ENCODE peak calls at places on chromosomes 13 and 19, in eight cellular contexts. Q is NCI-H1092 treated with DMSO at 0.1 percent for 48 hours, D is hippocampal formation, G is heart right ventricle, O is astrocyte, C is SK-N-SH, L is dorsolateral prefrontal cortex, T is RWPE1. J is an unnamed sample.

GRCh38 chr13:65594255-65594654 is 1635.9 kb downstream of the PCDH9 start:
- DNase-seq in C (peak; percentile 10), O (peak; percentile 94), G (no peak), L (no peak), T (no peak), Q (no peak), D (no peak), J (no peak)

GRCh38 chr13:105177265-105177900 is 1358.1 kb downstream of the EFNB2 start:
- DNase-seq in C (no peak), D (peak; percentile 42), Q (no peak), O (no peak), L (no peak), T (no peak), G (no peak), J (no peak)

GRCh38 chr19:19021115-19021514 is 12.2 kb downstream of the SUGP2 start:
- DNase-seq in T (no peak), O (peak; percentile 47), C (no peak), Q (no peak), L (no peak), G (no peak), D (peak; percentile 6), J (no peak)

GRCh38 chr13:26476111-26476743 is 81.3 kb upstream of the WASF3 start:
- DNase-seq in Q (no peak), L (no peak), D (no peak), C (no peak), G (peak; percentile 35), T (no peak), O (peak; percentile 46), J (no peak)

GRCh38 chr19:405138-405965 is 3.6 kb downstream of the C2CD4C start:
- DNase-seq in C (peak; percentile 42), Q (no peak), L (no peak), D (no peak), O (no peak), G (no peak), T (no peak), J (no peak)

GRCh38 chr13:51818771-51819511 is 15.0 kb upstream of the DHRS12 start:
- DNase-seq in T (no peak), D (no peak), L (no peak), G (no peak), C (no peak), O (peak; percentile 24), Q (no peak), J (no peak)

GRCh38 chr13:47437411-47437810 is 540.6 kb upstream of the HTR2A start:
- DNase-seq in T (no peak), G (no peak), Q (no peak), O (peak; percentile 71), D (no peak), L (no peak), C (no peak), J (no peak)

GRCh38 chr13:114123876-114124275 is 8.5 kb downstream of the RASA3 start:
- DNase-seq in G (no peak), T (no peak), C (no peak), D (no peak), O (no peak), L (no peak), Q (no peak), J (no peak)

GRCh38 chr13:64697226-64697625 is 2532.9 kb downstream of the PCDH9 start:
- DNase-seq in L (no peak), D (no peak), Q (peak; percentile 8), G (no peak), C (no peak), T (no peak), O (no peak), J (no peak)

GRCh38 chr13:97124237-97124636 is 97.9 kb upstream of the MBNL2 start:
- DNase-seq in C (no peak), O (no peak), D (no peak), G (no peak), T (no peak), Q (no peak), L (no peak), J (no peak)